ENCODE peak calls at places on chromosome 4, in four cellular contexts. K is dorsolateral prefrontal cortex, D is GM20000, G is fibroblast of mammary gland. F is an unnamed sample.

GRCh38 chr4:105472871-105473339 is 957 bp downstream of the PPA2 start:
- DNase-seq in K (no peak), G (no peak), D (no peak), F (no peak)

GRCh38 chr4:40848981-40849380 is 99.2 kb downstream of the NSUN7 start:
- DNase-seq in D (no peak), G (peak), K (no peak), F (no peak)

GRCh38 chr4:153153339-153153851 is 50.8 kb upstream of the TRIM2 start:
- DNase-seq in G (no peak), D (peak), K (peak), F (peak)

GRCh38 chr4:80268081-80268823 is 1.8 kb downstream of the FGF5 start:
- DNase-seq in K (no peak), D (no peak), G (peak), F (no peak)

GRCh38 chr4:4852591-4853362 is 6.7 kb upstream of the MSX1 start:
- DNase-seq in G (peak), D (peak), K (peak), F (no peak)

GRCh38 chr4:7761720-7762119 is 177.9 kb downstream of the AFAP1 start:
- DNase-seq in G (peak), K (peak), D (peak), F (peak)

GRCh38 chr4:54016504-54016903 is 47.9 kb downstream of the CHIC2 start:
- DNase-seq in G (no peak), K (no peak), D (no peak), F (no peak)

GRCh38 chr4:23685481-23685880 is 204.4 kb downstream of the PPARGC1A start:
- DNase-seq in D (no peak), G (no peak), K (no peak), F (no peak)

GRCh38 chr4:20528508-20528907 is 171.8 kb upstream of the PACRGL start:
- DNase-seq in K (no peak), D (no peak), G (peak), F (no peak)

GRCh38 chr4:142743071-142743825 is 102.9 kb downstream of the INPP4B start:
- DNase-seq in G (peak), K (no peak), D (no peak), F (no peak)

GRCh38 chr4:165326831-165327210 is 648 bp upstream of the MSMO1 start:
- DNase-seq in G (peak), D (peak), K (no peak), F (peak)

GRCh38 chr4:81120055-81120454 is 89.5 kb downstream of the BMP3 start:
- DNase-seq in D (no peak), G (no peak), K (no peak), F (no peak)

GRCh38 chr4:119748853-119749252 is 120.2 kb upstream of the PDE5A start:
- DNase-seq in D (no peak), G (peak), K (no peak), F (no peak)

GRCh38 chr4:88219099-88219498 is 60.7 kb upstream of the ABCG2 start:
- DNase-seq in D (peak), G (peak), K (no peak), F (peak)

GRCh38 chr4:183746305-183747229 is 87.5 kb downstream of the TRAPPC11 start:
- DNase-seq in D (no peak), G (peak), K (no peak), F (no peak)

GRCh38 chr4:83639849-83640493 is 104.1 kb downstream of the GPAT3 start:
- DNase-seq in K (no peak), G (peak), D (peak), F (peak)

GRCh38 chr4:81566076-81566663 is 94.5 kb upstream of the RASGEF1B start:
- DNase-seq in K (no peak), D (no peak), G (peak), F (no peak)

GRCh38 chr4:175385797-175386196 is 426.3 kb downstream of the GPM6A start:
- DNase-seq in D (no peak), K (no peak), G (peak), F (no peak)

GRCh38 chr4:106495498-106495897 is 126.9 kb upstream of the GIMD1 start:
- DNase-seq in D (no peak), G (peak), K (no peak), F (no peak)

GRCh38 chr4:139050436-139050835 is 34.9 kb downstream of the NOCT start:
- DNase-seq in K (no peak), G (peak), D (no peak), F (no peak)

GRCh38 chr4:140052050-140052449 is 101.9 kb downstream of the MAML3 start:
- DNase-seq in G (peak), K (no peak), D (peak), F (peak)

GRCh38 chr4:58359590-58359989 is 1249.4 kb upstream of the IGFBP7 start:
- DNase-seq in D (no peak), K (no peak), G (no peak), F (no peak)

GRCh38 chr4:17788956-17789355 is 7.5 kb upstream of the FAM184B start:
- DNase-seq in K (no peak), G (no peak), D (no peak), F (no peak)

GRCh38 chr4:101155859-101156430 is 191.4 kb downstream of the PPP3CA start:
- DNase-seq in G (no peak), D (no peak), K (no peak), F (no peak)

GRCh38 chr4:86855572-86855971 is 6.4 kb upstream of the SLC10A6 start:
- DNase-seq in D (no peak), K (no peak), G (peak), F (no peak)

GRCh38 chr4:22434895-22435294 is 81.0 kb downstream of the ADGRA3 start:
- DNase-seq in D (peak), K (no peak), G (peak), F (no peak)

GRCh38 chr4:6939761-6940743 is 30.4 kb downstream of the TBC1D14 start:
- DNase-seq in G (no peak), D (peak), K (no peak), F (peak)

GRCh38 chr4:121799208-121799823 is 1.8 kb upstream of the EXOSC9 start:
- DNase-seq in D (no peak), G (no peak), K (no peak), F (peak)

GRCh38 chr4:168553714-168554370 is 57.0 kb downstream of the PALLD start:
- DNase-seq in K (no peak), D (no peak), G (no peak), F (no peak)

GRCh38 chr4:104967034-104967401 is 179.7 kb upstream of the TET2 start:
- DNase-seq in D (no peak), G (no peak), K (no peak), F (no peak)

GRCh38 chr4:25658357-25658771 is 2.7 kb downstream of the SLC34A2 start:
- DNase-seq in K (no peak), D (no peak), G (no peak), F (no peak)

GRCh38 chr4:150477869-150478268 is 104.1 kb upstream of the MAB21L2 start:
- DNase-seq in K (no peak), D (no peak), G (no peak), F (no peak)

DNA sequence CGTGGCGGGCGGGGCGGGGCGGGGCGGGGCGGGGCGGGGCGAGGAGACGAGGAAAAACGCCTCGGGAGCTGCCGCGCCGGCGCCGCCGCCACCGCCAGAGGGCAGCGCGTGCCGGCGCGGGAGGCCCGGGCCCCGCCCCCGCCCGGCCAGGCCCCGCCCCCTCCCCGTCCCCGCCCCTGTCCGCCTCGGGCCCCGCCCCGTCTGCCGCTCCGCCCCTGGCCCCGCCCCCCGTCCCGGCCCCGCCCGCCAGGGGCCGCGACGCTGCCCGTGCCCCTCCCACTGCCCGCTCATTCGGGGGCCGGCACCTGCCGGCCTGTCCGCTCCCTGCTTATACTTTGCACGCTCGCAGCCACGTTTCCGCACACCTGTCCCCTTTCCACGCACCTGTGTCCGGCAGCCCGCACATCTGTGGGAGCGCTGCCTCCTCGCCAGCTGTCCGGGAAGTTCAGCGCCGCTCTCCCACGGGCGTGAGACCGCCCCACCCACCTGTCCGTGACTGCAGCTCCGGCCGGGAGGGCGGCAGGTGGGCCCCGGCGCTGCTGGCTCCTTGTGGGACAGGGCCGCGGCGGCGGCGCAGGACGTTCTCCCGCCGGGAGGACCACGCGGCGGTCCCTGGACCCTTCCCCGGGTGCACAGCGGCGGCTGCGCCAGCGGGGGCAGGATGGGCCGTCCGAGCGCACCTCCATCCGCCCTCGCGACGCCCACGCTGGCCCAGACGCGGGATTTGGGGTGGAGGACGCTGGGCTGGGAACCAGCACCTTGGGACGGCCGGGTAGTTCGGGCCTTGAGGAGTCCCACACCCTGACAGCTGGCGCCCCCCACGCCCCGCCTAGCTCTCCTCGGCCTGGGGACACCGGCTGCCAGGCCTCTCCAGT is 1.5 kb upstream of the FGFRL1 start:
- DNase-seq in G (peak), D (peak), K (no peak), F (peak)
- TF ChIP-seq CTCF in G (no peak), D (peak), K (no peak), F (peak)

GRCh38 chr4:16765549-16765948 is 132.9 kb downstream of the LDB2 start:
- DNase-seq in G (no peak), K (no peak), D (no peak), F (no peak)
- TF ChIP-seq CTCF in G (no peak), K (no peak), D (no peak), F (no peak)

DNA sequence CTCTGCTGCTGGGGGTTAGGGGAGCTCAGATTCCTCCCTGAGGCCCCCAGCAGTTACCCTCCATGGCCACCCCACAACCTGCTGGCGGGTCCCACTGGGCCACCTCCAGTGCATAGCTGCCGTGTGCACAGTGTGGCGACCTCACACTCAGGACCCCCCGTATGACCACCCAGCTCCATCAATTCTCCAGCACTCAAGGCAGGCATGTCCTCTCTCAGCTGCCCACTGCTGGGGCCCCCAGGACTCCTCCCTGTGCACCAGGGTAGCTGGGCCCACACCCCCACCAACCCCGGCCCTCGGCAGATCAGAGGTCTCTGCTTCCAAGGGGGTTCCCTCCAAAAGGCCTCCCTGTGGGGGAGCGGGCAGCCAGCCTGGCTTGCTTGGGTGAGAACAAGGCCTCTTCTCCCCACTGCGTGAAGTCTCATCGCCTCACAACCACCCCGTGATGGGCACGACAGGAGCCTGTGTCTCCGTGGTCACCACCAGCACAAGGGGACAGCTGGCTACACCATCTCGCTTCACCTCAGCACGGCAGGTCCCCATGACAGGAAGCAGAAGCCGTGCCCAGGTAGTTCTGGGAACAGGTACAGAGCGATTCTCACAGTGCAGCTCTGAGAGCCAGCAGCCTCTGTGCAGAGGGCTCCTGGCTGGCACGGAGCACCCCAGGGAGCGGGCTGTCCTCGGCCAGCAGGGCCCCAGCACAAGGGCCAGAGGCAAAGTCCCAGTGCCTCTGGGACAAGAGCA is 4.6 kb upstream of the HAUS3 start:
- DNase-seq in D (peak), G (no peak), K (no peak), F (peak)
- TF ChIP-seq CTCF in D (no peak), G (no peak), K (no peak), F (no peak)

GRCh38 chr4:48102303-48102702 is 31.7 kb downstream of the TXK start:
- DNase-seq in K (no peak), D (no peak), G (no peak), F (no peak)
- TF ChIP-seq CTCF in K (no peak), D (no peak), G (peak), F (no peak)

GRCh38 chr4:176788971-176789370 is 3.8 kb downstream of the VEGFC start:
- DNase-seq in K (no peak), D (no peak), G (no peak), F (no peak)

GRCh38 chr4:176788248-176788647 is 4.5 kb downstream of the VEGFC start:
- DNase-seq in D (no peak), G (no peak), K (no peak), F (no peak)

GRCh38 chr4:176790398-176790797 is 2.3 kb downstream of the VEGFC start:
- DNase-seq in G (no peak), K (no peak), D (no peak), F (no peak)

GRCh38 chr4:176791591-176792347 is 953 bp downstream of the VEGFC start:
- DNase-seq in D (peak), K (no peak), G (peak), F (peak)

GRCh38 chr4:176789955-176790354 is 2.8 kb downstream of the VEGFC start:
- DNase-seq in K (no peak), G (peak), D (peak), F (peak)
- TF ChIP-seq CTCF in K (peak), G (peak), D (peak), F (peak)

DNA sequence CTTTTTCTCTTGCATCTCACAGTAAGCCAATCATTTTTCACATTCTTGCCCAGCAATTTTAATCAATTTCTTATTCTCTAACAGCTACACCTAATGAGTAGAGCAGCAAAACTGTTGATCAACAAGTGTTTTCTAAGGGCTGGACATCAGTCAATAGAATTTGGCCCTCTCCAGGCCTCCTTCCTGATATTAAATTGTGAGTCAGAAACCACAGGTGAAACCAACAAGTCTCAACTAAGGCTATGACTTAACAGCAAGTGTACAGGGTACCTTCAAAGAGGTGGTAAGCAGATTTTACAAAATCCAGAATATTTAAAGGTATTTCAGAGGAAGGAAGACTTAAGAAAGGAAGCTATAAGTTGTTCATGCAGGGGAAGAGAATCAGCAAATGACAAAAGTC is 156.5 kb upstream of the ARHGAP24 start:
- DNase-seq in D (no peak), G (no peak), K (no peak), F (no peak)
- TF ChIP-seq CTCF in D (no peak), G (no peak), K (no peak), F (no peak)

DNA sequence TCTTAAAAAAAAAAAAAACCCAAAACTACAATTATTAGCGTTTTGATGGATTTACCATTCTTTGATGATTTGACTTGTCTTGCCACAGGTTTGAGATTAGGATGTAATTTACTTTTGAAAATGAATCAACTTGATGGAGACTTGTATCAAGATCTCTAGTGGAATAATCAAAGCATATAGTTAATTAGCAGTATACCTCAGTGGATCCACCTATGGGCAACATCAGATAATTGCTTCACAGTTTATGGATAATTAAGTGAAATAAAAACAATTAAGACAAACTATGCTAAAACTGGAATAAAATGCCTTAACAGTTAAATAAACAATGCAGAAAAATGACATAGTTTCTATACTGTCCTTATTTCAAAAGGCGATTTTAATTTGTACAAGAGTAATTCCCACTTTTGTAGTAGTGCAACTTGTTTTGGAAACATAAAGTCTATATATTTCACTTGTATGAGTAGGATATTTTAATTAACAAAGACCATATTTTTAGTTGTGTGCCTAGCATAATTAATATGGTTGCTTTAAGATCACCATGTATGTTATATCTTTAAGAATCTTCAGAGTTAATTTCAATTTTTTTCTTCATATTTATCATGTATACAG is 4.2 kb downstream of the CPEB2 start:
- DNase-seq in G (peak), D (peak), K (no peak), F (peak)
- TF ChIP-seq CTCF in G (peak), D (no peak), K (peak), F (peak)

GRCh38 chr4:161256716-161257115 is 907.1 kb downstream of the FSTL5 start:
- DNase-seq in D (no peak), K (no peak), G (no peak), F (no peak)
- TF ChIP-seq CTCF in D (no peak), K (peak), G (no peak), F (peak)

GRCh38 chr4:141133146-141134006 is at the start of gene RNF150:
- DNase-seq in G (peak), K (peak), D (peak), F (peak)
- TF ChIP-seq CTCF in G (peak), K (peak), D (peak), F (peak)

GRCh38 chr4:55186700-55187099 is 61.3 kb upstream of the KDR start:
- DNase-seq in D (no peak), G (no peak), K (no peak), F (no peak)

GRCh38 chr4:55181606-55182005 is 56.2 kb upstream of the KDR start:
- DNase-seq in K (no peak), D (no peak), G (peak), F (no peak)

GRCh38 chr4:55186123-55186522 is 60.7 kb upstream of the KDR start:
- DNase-seq in G (no peak), D (no peak), K (no peak), F (no peak)

GRCh38 chr4:55183926-55184599 is 58.7 kb upstream of the KDR start:
- DNase-seq in D (no peak), K (no peak), G (peak), F (no peak)

DNA sequence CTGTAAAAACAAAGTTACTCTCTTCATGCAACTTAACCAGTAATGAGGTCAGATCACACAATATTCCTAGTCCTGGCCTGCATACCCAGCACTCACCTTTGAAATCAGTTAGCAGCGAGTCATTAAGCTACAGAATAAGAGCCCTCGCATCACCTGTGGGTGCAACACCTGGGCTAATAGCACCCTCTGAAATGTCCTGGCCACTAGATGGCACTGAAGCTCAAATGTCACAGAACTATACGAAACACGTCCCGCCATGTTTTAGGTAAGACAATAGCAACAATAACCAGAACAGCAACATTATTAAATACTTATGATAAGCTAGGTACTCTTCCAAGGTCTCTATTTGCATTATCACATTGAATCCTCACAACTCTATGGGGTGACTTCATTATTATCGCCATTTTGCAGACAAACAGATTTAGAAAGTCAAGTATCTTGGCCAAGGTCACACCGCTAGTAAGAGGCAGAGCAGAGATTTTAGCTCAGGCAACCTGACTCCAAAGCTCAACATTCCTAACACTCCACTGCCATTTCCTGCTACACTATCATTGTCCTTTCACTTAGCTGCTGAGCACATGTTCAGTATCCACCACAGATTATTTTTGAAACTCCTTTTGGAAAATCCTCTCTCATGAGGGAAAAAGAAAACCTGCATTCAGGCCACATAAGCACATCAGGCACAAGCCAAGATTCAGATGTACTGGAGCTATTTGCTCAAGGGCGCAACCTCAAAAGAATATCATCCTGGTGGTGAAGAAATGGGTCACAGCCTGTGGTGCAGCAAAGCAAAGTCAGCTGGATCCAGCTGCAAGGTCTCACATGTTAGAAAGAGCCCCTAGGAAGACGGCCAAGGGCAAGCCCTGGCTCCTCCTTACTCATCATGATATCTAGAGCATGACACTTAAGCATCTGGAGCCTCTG is 59.5 kb upstream of the KDR start:
- DNase-seq in K (no peak), G (peak), D (peak), F (peak)
- TF ChIP-seq CTCF in K (peak), G (peak), D (peak), F (peak)